ENCODE peak calls at places on chromosomes 6 and 20, in eight cellular contexts. Q is mammary epithelial cell; K is CD4-positive, CD25-positive, alpha-beta regulatory T cell; U is HAP-1; C is right cardiac atrium; L is pancreas; S is K562; O is IMR-90. Y is an unnamed sample. For H3K4me1, the result is how much of the 10 kb centered on the place peaks cover.

GRCh38 chr20:22921595-22922421 is 113.3 kb upstream of the SSTR4 start:
- DNase-seq in Q (peak), U (no peak), O (peak), S (peak), C (no peak), L (no peak), K (no peak), Y (no peak)

GRCh38 chr6:4774715-4775590 is 1.3 kb upstream of the CDYL start:
- DNase-seq in Q (peak), C (no peak), U (peak), K (peak), O (no peak), L (peak), S (no peak), Y (no peak)

GRCh38 chr6:7671581-7671980 is 54.3 kb upstream of the BMP6 start:
- DNase-seq in U (no peak), L (no peak), Q (no peak), S (no peak), C (no peak), O (peak), K (no peak), Y (no peak)

GRCh38 chr6:32842690-32843089 is 1.2 kb downstream of the PSMB8 start:
- DNase-seq in U (no peak), Q (no peak), O (no peak), K (no peak), C (no peak), S (no peak), L (no peak), Y (no peak)

GRCh38 chr6:80639243-80639642 is 532.8 kb downstream of the BCKDHB start:
- DNase-seq in O (peak), S (no peak), L (no peak), Q (no peak), C (no peak), K (no peak), U (no peak), Y (no peak)

GRCh38 chr6:21159465-21159864 is 434.1 kb upstream of the SOX4 start:
- DNase-seq in Q (no peak), L (no peak), O (no peak), K (no peak), S (no peak), C (no peak), U (no peak), Y (no peak)

GRCh38 chr6:38058022-38058421 is 238.5 kb downstream of the ZFAND3 start:
- DNase-seq in O (peak), C (no peak), Q (peak), K (no peak), S (no peak), L (no peak), U (no peak), Y (no peak)

GRCh38 chr6:157790548-157791160 is 32.4 kb upstream of the SNX9 start:
- DNase-seq in U (no peak), S (peak), C (no peak), L (no peak), K (no peak), O (no peak), Q (no peak), Y (no peak)

GRCh38 chr20:51154708-51155690 is 132.1 kb upstream of the KCNG1 start:
- DNase-seq in C (no peak), L (no peak), S (no peak), K (no peak), Q (no peak), O (no peak), U (no peak), Y (no peak)

GRCh38 chr20:49270177-49270576 is 7.7 kb downstream of the ZNFX1 start:
- DNase-seq in U (no peak), C (no peak), O (peak), S (no peak), K (no peak), Q (no peak), L (no peak), Y (no peak)

GRCh38 chr6:117265425-117266266 is at the start of gene VGLL2:
- DNase-seq in Q (peak), L (peak), C (peak), U (peak), S (no peak), O (peak), K (no peak), Y (peak)

GRCh38 chr20:43949741-43950618 is 35.3 kb downstream of the TOX2 start:
- DNase-seq in Q (no peak), K (peak), L (no peak), U (no peak), O (no peak), S (peak), C (peak), Y (no peak)

GRCh38 chr6:46400898-46401297 is 90.4 kb downstream of the RCAN2 start:
- DNase-seq in U (no peak), Q (no peak), C (no peak), L (no peak), K (no peak), O (no peak), S (no peak), Y (no peak)

GRCh38 chr20:32672982-32673727 is 586 bp downstream of the C20orf203 start:
- DNase-seq in O (no peak), Q (no peak), U (no peak), C (no peak), S (peak), K (no peak), L (no peak), Y (no peak)

GRCh38 chr6:168574699-168575195 is 133.8 kb downstream of the SMOC2 start:
- DNase-seq in L (no peak), K (no peak), O (no peak), Q (no peak), S (no peak), U (no peak), C (peak), Y (no peak)

GRCh38 chr6:1076531-1077453 is 235.1 kb upstream of the FOXQ1 start:
- DNase-seq in L (no peak), C (no peak), Q (no peak), K (no peak), O (no peak), U (no peak), S (no peak), Y (no peak)

GRCh38 chr6:29702519-29703103 is 20.6 kb upstream of the HLA-F start:
- DNase-seq in C (peak), O (no peak), Q (peak), S (peak), L (peak), K (peak), U (peak), Y (peak)

GRCh38 chr6:75213112-75213511 is 7.3 kb upstream of the COL12A1 start:
- DNase-seq in Q (no peak), C (no peak), O (no peak), S (no peak), U (no peak), L (no peak), K (no peak), Y (no peak)

GRCh38 chr6:36888115-36888643 is 2.4 kb downstream of the C6orf89 start:
- DNase-seq in O (no peak), K (no peak), Q (no peak), U (no peak), L (no peak), S (no peak), C (no peak), Y (no peak)

GRCh38 chr6:98041921-98042320 is 758.9 kb upstream of the MMS22L start:
- DNase-seq in S (no peak), Q (no peak), L (no peak), C (no peak), O (no peak), K (no peak), U (peak), Y (no peak)

DNA sequence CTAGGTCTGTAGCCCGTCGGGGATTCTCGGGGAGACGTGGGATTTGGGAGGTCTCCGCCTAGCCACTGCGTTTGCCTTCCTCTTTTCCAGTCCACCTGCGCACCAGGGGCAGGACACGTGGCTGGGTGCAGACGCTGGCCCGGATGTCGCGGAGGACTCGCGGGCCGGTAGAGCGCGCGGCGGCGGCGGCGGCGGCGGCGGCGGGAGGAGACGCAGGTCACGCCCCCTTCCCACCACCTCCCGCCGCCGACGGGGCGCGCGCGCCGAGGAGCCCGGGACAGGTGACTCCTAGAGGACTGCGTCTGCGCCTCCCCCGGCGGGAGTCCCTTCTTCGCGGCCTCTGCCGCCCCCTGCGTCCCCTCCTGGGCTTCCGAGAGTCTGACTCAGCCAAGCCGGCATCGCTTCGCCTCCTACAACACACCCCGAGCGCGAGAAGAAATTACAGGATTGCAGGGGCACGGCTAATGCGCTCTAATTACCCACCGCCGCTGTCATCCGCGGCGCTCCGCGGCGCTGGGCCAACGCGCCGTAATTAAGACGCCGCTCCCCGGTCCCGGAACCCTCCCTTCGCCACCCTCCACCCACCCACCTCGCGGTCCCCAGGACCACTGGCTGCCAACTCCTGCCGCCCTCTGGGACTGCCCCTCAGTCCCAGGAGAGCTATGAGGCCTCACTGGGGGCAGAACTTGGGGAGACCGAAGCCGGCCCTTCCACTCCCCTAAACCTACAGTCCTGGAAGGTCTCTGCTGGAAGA is 124.5 kb downstream of the MRPL14 start:
- DNase-seq in C (peak), S (no peak), Q (peak), O (peak), L (peak), U (peak), K (peak), Y (peak)
- H3K4me1 ChIP-seq in C (under half), S (under half), Q (under half), O (under half), L (under half), U (under half), K (under half), Y (under half)

DNA sequence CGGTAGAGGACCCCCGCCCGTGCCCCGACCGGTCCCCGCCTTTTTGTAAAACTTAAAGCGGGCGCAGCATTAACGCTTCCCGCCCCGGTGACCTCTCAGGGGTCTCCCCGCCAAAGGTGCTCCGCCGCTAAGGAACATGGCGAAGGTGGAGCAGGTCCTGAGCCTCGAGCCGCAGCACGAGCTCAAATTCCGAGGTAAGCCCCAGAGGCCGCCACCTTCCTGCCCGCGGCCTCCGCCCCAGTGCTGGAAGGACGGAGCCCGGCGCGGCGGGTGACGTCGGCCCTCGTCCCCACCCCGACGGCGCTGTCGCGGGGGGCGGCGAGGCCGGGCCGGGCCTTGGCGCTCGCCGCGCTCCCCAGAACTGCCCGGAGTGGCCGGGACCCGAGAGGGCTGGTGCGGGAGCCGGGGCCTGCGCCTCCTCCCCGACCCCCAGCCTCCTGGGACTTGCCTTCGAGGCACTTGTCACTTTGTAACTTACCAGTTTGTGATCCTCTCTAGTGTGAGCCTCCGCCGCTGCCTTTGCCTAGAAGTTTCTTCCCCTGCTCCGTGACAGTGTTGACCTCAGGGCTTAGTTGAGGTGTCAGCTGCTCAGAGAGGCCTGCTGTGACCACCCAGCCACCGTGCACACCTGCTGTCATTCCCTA is 417 bp downstream of the VAPB start:
- DNase-seq in O (peak), U (peak), K (no peak), L (peak), S (peak), Q (peak), C (peak), Y (no peak)
- H3K4me3 ChIP-seq in O (peak), U (peak), K (peak), L (peak), S (peak), Q (peak), C (peak), Y (peak)

GRCh38 chr6:91539451-91539850 is 952.6 kb upstream of the MAP3K7 start:
- DNase-seq in U (no peak), L (no peak), S (no peak), C (no peak), O (no peak), K (no peak), Q (no peak), Y (no peak)
- H3K4me1 ChIP-seq in U (under half), L (under half), S (under half), C (under half), O (under half), K (under half), Q (under half), Y (under half)

DNA sequence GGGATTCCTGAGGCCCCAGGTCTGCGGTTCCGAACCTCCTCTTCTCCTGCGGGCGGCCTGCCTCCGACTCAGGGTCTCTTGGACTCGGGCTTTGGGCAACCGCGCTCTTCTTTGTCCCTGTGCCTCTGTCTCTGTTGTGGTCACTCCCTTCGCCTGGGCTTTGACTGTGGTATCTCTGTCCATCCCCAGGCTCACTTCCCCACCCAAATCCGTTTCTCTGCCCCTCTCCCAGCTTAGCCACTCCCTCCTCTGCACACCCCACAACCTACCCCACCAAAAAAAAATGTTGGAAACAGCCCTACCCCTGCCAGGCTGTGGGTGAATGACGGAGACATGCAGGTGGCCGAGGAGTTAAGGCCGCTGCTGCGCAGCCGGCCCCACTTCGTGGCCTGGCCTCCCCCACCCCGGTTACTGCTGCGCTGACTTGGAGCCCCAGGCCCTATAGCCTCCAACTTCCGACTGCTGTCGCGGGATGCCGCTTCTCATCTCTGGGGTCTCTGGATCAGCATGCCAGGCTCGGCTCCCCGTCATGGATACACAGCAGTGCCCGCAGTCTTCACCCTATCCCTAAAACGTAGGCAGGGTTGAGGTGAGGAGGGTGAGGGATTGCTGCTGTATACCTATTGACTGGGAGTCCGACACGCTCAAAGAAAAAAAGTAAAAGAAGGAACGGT is 2.7 kb upstream of the MAFB start:
- DNase-seq in S (no peak), C (peak), O (no peak), K (no peak), U (no peak), L (no peak), Q (no peak), Y (no peak)
- H3K4me3 ChIP-seq in S (no peak), C (no peak), O (no peak), K (no peak), U (no peak), L (no peak), Q (no peak), Y (no peak)

GRCh38 chr6:3411967-3412778 is 44.7 kb downstream of the SLC22A23 start:
- DNase-seq in U (no peak), Q (no peak), O (no peak), S (no peak), K (no peak), C (no peak), L (no peak), Y (no peak)
- H3K4me1 ChIP-seq in U (under half), Q (under half), O (under half), S (under half), K (under half), C (under half), L (under half), Y (under half)

GRCh38 chr6:52597738-52598122 is 20.9 kb upstream of the TRAM2 start:
- DNase-seq in L (no peak), O (no peak), Q (no peak), C (no peak), S (no peak), U (no peak), K (no peak), Y (no peak)
- H3K4me3 ChIP-seq in L (no peak), O (no peak), Q (no peak), C (no peak), S (peak), U (no peak), K (no peak), Y (no peak)

GRCh38 chr6:39653631-39654030 is 71.6 kb downstream of the KIF6 start:
- DNase-seq in C (no peak), L (no peak), Q (no peak), S (no peak), O (no peak), K (no peak), U (no peak), Y (no peak)
- H3K4me1 ChIP-seq in C (under half), L (under half), Q (under half), S (under half), O (under half), K (under half), U (under half), Y (under half)

GRCh38 chr6:53059648-53060589 is 5.3 kb upstream of the FBXO9 start:
- DNase-seq in O (no peak), U (peak), C (no peak), S (no peak), L (no peak), K (no peak), Q (no peak), Y (no peak)

GRCh38 chr6:53066059-53066406 is 829 bp downstream of the FBXO9 start:
- DNase-seq in S (peak), U (no peak), Q (peak), C (peak), O (peak), L (peak), K (peak), Y (peak)

GRCh38 chr6:53064726-53065265 is 408 bp upstream of the FBXO9 start:
- DNase-seq in Q (peak), L (peak), O (peak), U (peak), S (peak), K (peak), C (peak), Y (peak)

GRCh38 chr6:53065266-53066058 is at the start of gene FBXO9:
- DNase-seq in K (peak), Q (no peak), S (peak), L (peak), U (peak), O (no peak), C (peak), Y (peak)

DNA sequence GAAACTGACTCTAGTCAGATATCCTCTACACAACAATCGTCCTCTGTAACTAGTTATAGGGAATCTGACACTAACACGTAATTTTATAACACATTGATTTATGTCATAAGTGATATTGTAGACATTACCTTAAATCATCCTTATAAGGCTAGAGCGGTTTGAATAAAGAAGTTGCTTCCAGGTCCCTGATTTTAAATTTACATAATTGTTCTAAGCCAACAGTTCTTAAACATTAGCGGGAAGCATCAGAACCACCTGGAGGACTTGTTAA is 2.9 kb upstream of the FBXO9 start:
- DNase-seq in Q (no peak), U (no peak), O (no peak), C (no peak), S (no peak), L (no peak), K (no peak), Y (no peak)
- H3K4me3 ChIP-seq in Q (peak), U (peak), O (no peak), C (peak), S (no peak), L (no peak), K (peak), Y (peak)

Y was measured in upper lobe of right lung.